ENCODE peak calls at places on chromosomes 7 and 10, in ten cellular contexts. H is psoas muscle; R is transverse colon; E is IMR-90; M is adrenal gland; C is naive thymus-derived CD4-positive, alpha-beta T cell; A is colonic mucosa; O is adipocyte; N is PC-3; V is neural progenitor cell. G is an unnamed sample. For H3K4me1, the result is how much of the 10 kb centered on the place peaks cover.

GRCh38 chr10:15370741-15371701 is at the start of gene FAM171A1:
- DNase-seq in H (peak), R (peak), E (peak), M (peak), C (peak), A (peak), O (peak), N (peak), V (peak), G (peak)

GRCh38 chr10:71206911-71207310 is 5.5 kb upstream of the UNC5B start:
- DNase-seq in H (no peak), R (no peak), E (no peak), M (no peak), C (no peak), A (no peak), O (no peak), N (no peak), V (no peak), G (no peak)

GRCh38 chr10:102334106-102334505 is 61.4 kb upstream of the NFKB2 start:
- DNase-seq in H (no peak), R (no peak), E (peak), M (no peak), C (no peak), A (no peak), O (peak), N (no peak), V (peak), G (no peak)

GRCh38 chr7:131027287-131027773 is 293.3 kb upstream of the KLF14 start:
- DNase-seq in H (peak), R (no peak), E (peak), M (no peak), C (no peak), A (no peak), O (peak), N (no peak), V (no peak), G (peak)

GRCh38 chr10:27865221-27865635 is 119.6 kb upstream of the MKX start:
- DNase-seq in H (no peak), R (no peak), E (peak), M (no peak), C (no peak), A (no peak), O (peak), N (peak), V (no peak), G (no peak)

GRCh38 chr10:132848306-132848705 is 62.4 kb upstream of the NKX6-2 start:
- DNase-seq in H (no peak), R (no peak), E (no peak), M (no peak), C (no peak), A (no peak), O (no peak), N (no peak), V (peak), G (no peak)

GRCh38 chr10:26540601-26541000 is 102.5 kb downstream of the APBB1IP start:
- DNase-seq in H (no peak), R (no peak), E (no peak), M (no peak), C (no peak), A (no peak), O (no peak), N (no peak), V (peak), G (no peak)

GRCh38 chr7:124354206-124354605 is 321.3 kb upstream of the TMEM229A start:
- DNase-seq in H (no peak), R (no peak), E (no peak), M (no peak), C (no peak), A (no peak), O (no peak), N (no peak), V (no peak), G (no peak)

GRCh38 chr10:72079356-72079755 is 9.0 kb downstream of the SPOCK2 start:
- DNase-seq in H (no peak), R (no peak), E (no peak), M (no peak), C (no peak), A (no peak), O (no peak), N (no peak), V (peak), G (peak)

GRCh38 chr10:9010093-9010492 is 955.6 kb downstream of the GATA3 start:
- DNase-seq in H (no peak), R (no peak), E (no peak), M (no peak), C (peak), A (no peak), O (no peak), N (no peak), V (no peak), G (peak)

GRCh38 chr7:93374345-93374940 is 142.3 kb downstream of the VPS50 start:
- DNase-seq in H (no peak), R (no peak), E (peak), M (no peak), C (no peak), A (no peak), O (peak), N (peak), V (peak), G (no peak)

GRCh38 chr10:43083764-43084163 is 6.9 kb downstream of the RET start:
- DNase-seq in H (no peak), R (no peak), E (no peak), M (no peak), C (no peak), A (no peak), O (no peak), N (no peak), V (no peak), G (no peak)

GRCh38 chr10:79552143-79552542 is 8.1 kb downstream of the SFTPA2 start:
- DNase-seq in H (no peak), R (no peak), E (no peak), M (no peak), C (no peak), A (no peak), O (no peak), N (no peak), V (no peak), G (no peak)

GRCh38 chr7:68199951-68200660 is 1203.5 kb downstream of the TYW1 start:
- DNase-seq in H (no peak), R (no peak), E (no peak), M (no peak), C (no peak), A (no peak), O (no peak), N (no peak), V (no peak), G (no peak)

GRCh38 chr7:65276822-65277221 is 96.8 kb upstream of the ZNF92 start:
- DNase-seq in H (no peak), R (no peak), E (no peak), M (no peak), C (no peak), A (no peak), O (no peak), N (no peak), V (no peak), G (no peak)

GRCh38 chr10:78865518-78865835 is 203.3 kb upstream of the ZMIZ1 start:
- DNase-seq in H (no peak), R (no peak), E (peak), M (peak), C (no peak), A (peak), O (peak), N (no peak), V (no peak), G (no peak)

GRCh38 chr7:151485006-151485732 is 34.5 kb downstream of the RHEB start:
- DNase-seq in H (no peak), R (no peak), E (peak), M (peak), C (no peak), A (no peak), O (peak), N (peak), V (no peak), G (no peak)

GRCh38 chr10:14671383-14671782 is 103.3 kb downstream of the FAM107B start:
- DNase-seq in H (no peak), R (no peak), E (no peak), M (no peak), C (no peak), A (peak), O (no peak), N (peak), V (peak), G (no peak)

GRCh38 chr10:122344741-122345258 is 29.7 kb upstream of the PLEKHA1 start:
- DNase-seq in H (no peak), R (peak), E (peak), M (peak), C (no peak), A (peak), O (peak), N (peak), V (no peak), G (no peak)

GRCh38 chr10:53771701-53772100 is 999.1 kb upstream of the MBL2 start:
- DNase-seq in H (no peak), R (no peak), E (no peak), M (no peak), C (no peak), A (no peak), O (no peak), N (no peak), V (no peak), G (no peak)

GRCh38 chr7:5270788-5271187 is 12.0 kb upstream of the SLC29A4 start:
- DNase-seq in H (no peak), R (no peak), E (no peak), M (no peak), C (no peak), A (no peak), O (no peak), N (no peak), V (peak), G (no peak)

GRCh38 chr10:31694929-31695837 is 233.4 kb downstream of the ARHGAP12 start:
- DNase-seq in H (no peak), R (no peak), E (peak), M (no peak), C (no peak), A (no peak), O (no peak), N (no peak), V (no peak), G (no peak)

GRCh38 chr10:62450905-62451605 is 76.9 kb downstream of the ZNF365 start:
- DNase-seq in H (no peak), R (no peak), E (no peak), M (no peak), C (no peak), A (no peak), O (no peak), N (no peak), V (no peak), G (no peak)

GRCh38 chr7:12303096-12303495 is 92.0 kb downstream of the TMEM106B start:
- DNase-seq in H (no peak), R (no peak), E (no peak), M (no peak), C (no peak), A (no peak), O (no peak), N (peak), V (no peak), G (no peak)

GRCh38 chr10:7891634-7892033 is 73.3 kb downstream of the TAF3 start:
- DNase-seq in H (no peak), R (no peak), E (peak), M (no peak), C (no peak), A (no peak), O (peak), N (no peak), V (no peak), G (no peak)

GRCh38 chr7:112234147-112234546 is 27.7 kb downstream of the ZNF277 start:
- DNase-seq in H (no peak), R (no peak), E (no peak), M (no peak), C (no peak), A (no peak), O (no peak), N (no peak), V (no peak), G (no peak)

GRCh38 chr7:22653981-22654380 is 73.0 kb upstream of the IL6 start:
- DNase-seq in H (no peak), R (no peak), E (no peak), M (no peak), C (no peak), A (no peak), O (no peak), N (no peak), V (no peak), G (no peak)

GRCh38 chr10:128337860-128338378 is 211.7 kb upstream of the MKI67 start:
- DNase-seq in H (peak), R (no peak), E (no peak), M (no peak), C (no peak), A (no peak), O (no peak), N (no peak), V (no peak), G (no peak)

GRCh38 chr7:28230273-28230672 is 49.7 kb upstream of the JAZF1 start:
- DNase-seq in H (no peak), R (no peak), E (no peak), M (no peak), C (no peak), A (no peak), O (no peak), N (no peak), V (no peak), G (no peak)

GRCh38 chr7:106176414-106177294 is 64.5 kb upstream of the SYPL1 start:
- DNase-seq in H (peak), R (peak), E (peak), M (peak), C (peak), A (peak), O (peak), N (peak), V (peak), G (peak)

GRCh38 chr10:102918817-102919236 is 733 bp downstream of the CNNM2 start:
- DNase-seq in H (no peak), R (peak), E (no peak), M (no peak), C (peak), A (no peak), O (peak), N (no peak), V (peak), G (peak)

GRCh38 chr10:47139121-47139520 is 160.9 kb upstream of the GDF10 start:
- DNase-seq in H (no peak), R (no peak), E (no peak), M (no peak), C (no peak), A (no peak), O (no peak), N (no peak), V (no peak), G (no peak)

GRCh38 chr10:24556746-24557742 is 166.6 kb downstream of the ARHGAP21 start:
- DNase-seq in H (no peak), R (peak), E (peak), M (peak), C (peak), A (peak), O (peak), N (peak), V (peak), G (no peak)

GRCh38 chr10:35890061-35890969 is 248.2 kb upstream of the FZD8 start:
- DNase-seq in H (no peak), R (peak), E (peak), M (no peak), C (no peak), A (peak), O (no peak), N (peak), V (no peak), G (no peak)

GRCh38 chr7:121187676-121188075 is 141.1 kb upstream of the WNT16 start:
- DNase-seq in H (no peak), R (no peak), E (peak), M (no peak), C (no peak), A (no peak), O (peak), N (no peak), V (no peak), G (no peak)

GRCh38 chr7:140541513-140542192 is 62.3 kb upstream of the MKRN1 start:
- DNase-seq in H (peak), R (peak), E (peak), M (peak), C (no peak), A (peak), O (peak), N (peak), V (peak), G (no peak)

GRCh38 chr7:157717211-157718174 is 380.7 kb downstream of the DNAJB6 start:
- DNase-seq in H (no peak), R (no peak), E (no peak), M (no peak), C (no peak), A (no peak), O (no peak), N (no peak), V (no peak), G (no peak)

GRCh38 chr10:31318382-31318853 is 598 bp upstream of the ZEB1 start:
- DNase-seq in H (peak), R (no peak), E (peak), M (peak), C (no peak), A (peak), O (peak), N (peak), V (peak), G (peak)

GRCh38 chr7:94375167-94375566 is 19.5 kb upstream of the COL1A2 start:
- DNase-seq in H (no peak), R (peak), E (peak), M (peak), C (no peak), A (no peak), O (peak), N (no peak), V (peak), G (no peak)

GRCh38 chr7:55469721-55470120 is 102.6 kb downstream of the VOPP1 start:
- DNase-seq in H (no peak), R (no peak), E (no peak), M (no peak), C (no peak), A (no peak), O (no peak), N (no peak), V (no peak), G (no peak)

GRCh38 chr7:55476071-55476803 is 96.1 kb downstream of the VOPP1 start:
- DNase-seq in H (no peak), R (no peak), E (peak), M (no peak), C (no peak), A (no peak), O (peak), N (no peak), V (no peak), G (no peak)

GRCh38 chr7:55473935-55474334 is 98.4 kb downstream of the VOPP1 start:
- DNase-seq in H (no peak), R (no peak), E (no peak), M (no peak), C (no peak), A (no peak), O (no peak), N (no peak), V (no peak), G (no peak)

GRCh38 chr7:55474944-55475911 is 97.1 kb downstream of the VOPP1 start:
- DNase-seq in H (no peak), R (no peak), E (no peak), M (no peak), C (peak), A (peak), O (no peak), N (no peak), V (no peak), G (no peak)

DNA sequence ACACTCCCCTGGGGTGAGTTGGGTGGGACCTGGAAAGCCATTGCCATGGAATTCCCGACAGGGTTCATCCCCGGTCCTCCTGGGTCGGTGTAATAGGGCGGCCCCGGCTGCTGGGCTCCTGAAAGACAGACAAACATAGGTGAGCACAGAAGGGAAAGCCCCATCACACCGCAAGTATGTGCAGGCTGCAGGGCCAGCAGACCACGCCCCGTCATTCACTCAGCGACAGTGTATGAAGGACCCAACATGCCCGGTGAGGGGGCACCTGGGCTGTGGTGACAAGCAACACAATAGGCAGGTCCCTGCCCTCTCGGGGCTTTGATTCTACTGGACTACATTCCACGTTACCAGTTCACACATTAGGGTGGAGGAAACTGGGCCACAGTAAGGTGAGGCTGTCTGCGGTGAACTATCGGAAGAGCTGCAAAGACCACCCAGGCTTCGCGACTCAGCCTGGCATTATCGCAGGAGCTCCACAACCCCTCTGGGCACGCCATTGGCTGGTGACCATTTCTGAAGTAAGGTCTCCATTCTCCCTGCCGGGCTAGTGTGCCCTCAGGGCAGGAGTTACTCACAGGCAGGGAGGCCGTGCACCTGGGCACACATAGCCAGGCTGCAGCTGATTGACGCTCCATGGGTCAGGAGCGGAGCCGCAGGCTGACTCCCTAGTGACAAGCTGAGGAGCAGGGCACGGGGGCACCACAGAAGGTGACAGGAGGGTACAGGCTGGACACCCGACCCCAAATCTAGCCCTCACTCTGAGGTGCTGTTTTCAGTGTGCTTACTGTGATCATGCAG is 99.2 kb downstream of the VOPP1 start:
- DNase-seq in H (no peak), R (no peak), E (no peak), M (no peak), C (no peak), A (no peak), O (no peak), N (no peak), V (no peak), G (no peak)
- H3K4me1 ChIP-seq in H (under half), R (under half), E (under half), M (under half), C (half or more), A (under half), O (under half), N (under half), V (under half), G (half or more)

GRCh38 chr10:131533846-131534526 is 222.5 kb upstream of the TCERG1L start:
- DNase-seq in H (no peak), R (no peak), E (no peak), M (no peak), C (no peak), A (no peak), O (no peak), N (peak), V (no peak), G (no peak)

GRCh38 chr10:131531265-131532190 is 220.0 kb upstream of the TCERG1L start:
- DNase-seq in H (no peak), R (no peak), E (no peak), M (no peak), C (no peak), A (no peak), O (no peak), N (no peak), V (no peak), G (no peak)

GRCh38 chr10:131534836-131535235 is 223.3 kb upstream of the TCERG1L start:
- DNase-seq in H (no peak), R (no peak), E (no peak), M (no peak), C (no peak), A (no peak), O (no peak), N (no peak), V (no peak), G (no peak)

GRCh38 chr10:131532291-131532690 is 220.8 kb upstream of the TCERG1L start:
- DNase-seq in H (no peak), R (no peak), E (no peak), M (no peak), C (no peak), A (no peak), O (no peak), N (no peak), V (no peak), G (no peak)

DNA sequence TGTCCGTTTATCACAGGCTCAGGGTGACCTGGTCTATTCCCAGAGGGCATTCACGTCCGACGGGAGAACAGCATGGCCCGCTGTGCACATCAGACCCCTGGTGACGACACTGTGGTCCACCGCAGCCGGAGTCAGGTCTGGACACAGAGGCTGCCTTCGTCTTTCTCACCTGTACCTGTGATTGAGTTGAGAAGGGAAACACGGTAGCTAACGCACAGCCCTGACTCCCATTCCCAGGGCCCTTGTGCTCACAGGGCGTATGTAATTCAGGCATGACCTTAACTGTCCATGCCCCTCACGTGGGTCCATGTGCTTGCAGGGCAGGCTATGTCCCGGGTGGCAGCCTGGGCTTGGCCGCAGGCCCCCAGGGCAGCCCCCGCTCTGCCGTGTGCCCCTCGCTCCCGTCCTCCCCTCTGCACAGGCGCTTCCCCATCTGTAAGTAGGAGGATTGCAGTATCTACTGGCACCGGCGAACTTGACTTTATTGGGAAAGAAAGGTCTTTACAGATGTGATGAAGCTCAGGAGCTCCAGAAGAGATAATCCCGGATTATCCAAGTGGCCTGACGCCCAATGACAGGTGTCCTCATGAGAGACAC is 221.3 kb upstream of the TCERG1L start:
- DNase-seq in H (no peak), R (no peak), E (no peak), M (no peak), C (no peak), A (no peak), O (no peak), N (no peak), V (no peak), G (no peak)
- H3K4me1 ChIP-seq in H (under half), R (under half), E (under half), M (under half), C (under half), A (under half), O (under half), N (under half), V (under half), G (under half)

GRCh38 chr7:78057571-78057970 is 259.0 kb downstream of the PHTF2 start:
- DNase-seq in H (no peak), R (no peak), E (no peak), M (no peak), C (no peak), A (no peak), O (peak), N (no peak), V (no peak), G (no peak)
- H3K4me1 ChIP-seq in H (under half), R (under half), E (under half), M (under half), C (under half), A (under half), O (under half), N (under half), V (under half), G (under half)

GRCh38 chr10:125026974-125027735 is 85.2 kb downstream of the ZRANB1 start:
- DNase-seq in H (no peak), R (no peak), E (no peak), M (no peak), C (no peak), A (no peak), O (no peak), N (no peak), V (no peak), G (no peak)
- H3K4me1 ChIP-seq in H (half or more), R (under half), E (under half), M (under half), C (under half), A (under half), O (under half), N (under half), V (under half), G (under half)